ENCODE peak calls at places on chromosomes 7 and 10, in six cellular contexts. One of them, this sample, is unnamed.
A peak's percentile ranks its signal among the peaks of the same experiment; 100 is the strongest.

GRCh38 chr7:12607134-12607533 is 36.6 kb downstream of the SCIN start:
- DNase-seq in GM23338: no peak
- DNase-seq in lower lobe of right lung: no peak
- DNase-seq in A549: no peak
- DNase-seq in Peyer's patch: no peak
- DNase-seq in psoas muscle: no peak
- DNase-seq in this sample: no peak

GRCh38 chr10:123795196-123795780 is 96.3 kb downstream of the CPXM2 start:
- DNase-seq in lower lobe of right lung: no peak
- DNase-seq in psoas muscle: no peak
- DNase-seq in A549: no peak
- DNase-seq in Peyer's patch: no peak
- DNase-seq in GM23338: no peak
- DNase-seq in this sample: no peak

GRCh38 chr7:95549818-95550529 is 46.3 kb downstream of the PDK4 start:
- DNase-seq in Peyer's patch: peak; percentile 82
- DNase-seq in A549: peak; percentile 74
- DNase-seq in GM23338: no peak
- DNase-seq in lower lobe of right lung: peak; percentile 89
- DNase-seq in psoas muscle: peak; percentile 88
- DNase-seq in this sample: peak; percentile 69

GRCh38 chr10:48470115-48470892 is 134.6 kb downstream of the ARHGAP22 start:
- DNase-seq in lower lobe of right lung: no peak
- DNase-seq in psoas muscle: no peak
- DNase-seq in Peyer's patch: peak; percentile 41
- DNase-seq in A549: no peak
- DNase-seq in GM23338: peak; percentile 30
- DNase-seq in this sample: peak; percentile 39

GRCh38 chr10:101052285-101052684 is 9.5 kb upstream of the KAZALD1 start:
- DNase-seq in Peyer's patch: no peak
- DNase-seq in A549: no peak
- DNase-seq in lower lobe of right lung: no peak
- DNase-seq in psoas muscle: peak; percentile 46
- DNase-seq in GM23338: no peak
- DNase-seq in this sample: no peak

GRCh38 chr10:4865945-4866661 is 40.1 kb downstream of the AKR1E2 start:
- DNase-seq in lower lobe of right lung: no peak
- DNase-seq in A549: no peak
- DNase-seq in GM23338: no peak
- DNase-seq in Peyer's patch: no peak
- DNase-seq in psoas muscle: no peak
- DNase-seq in this sample: no peak

GRCh38 chr10:68705548-68705947 is 15.5 kb upstream of the CCAR1 start:
- DNase-seq in Peyer's patch: no peak
- DNase-seq in A549: no peak
- DNase-seq in psoas muscle: no peak
- DNase-seq in lower lobe of right lung: no peak
- DNase-seq in GM23338: no peak
- DNase-seq in this sample: no peak

GRCh38 chr10:12488626-12489025 is 139.3 kb downstream of the CAMK1D start:
- DNase-seq in lower lobe of right lung: no peak
- DNase-seq in A549: no peak
- DNase-seq in psoas muscle: no peak
- DNase-seq in Peyer's patch: no peak
- DNase-seq in GM23338: no peak
- DNase-seq in this sample: no peak

GRCh38 chr7:92973964-92974363 is 137.6 kb upstream of the CDK6 start:
- DNase-seq in GM23338: no peak
- DNase-seq in psoas muscle: no peak
- DNase-seq in Peyer's patch: no peak
- DNase-seq in lower lobe of right lung: no peak
- DNase-seq in A549: no peak
- DNase-seq in this sample: no peak

GRCh38 chr10:132516771-132517725 is 20.5 kb upstream of the INPP5A start:
- DNase-seq in lower lobe of right lung: peak; percentile 88
- DNase-seq in Peyer's patch: peak; percentile 77
- DNase-seq in GM23338: peak; percentile 94
- DNase-seq in psoas muscle: peak; percentile 94
- DNase-seq in A549: peak; percentile 94
- DNase-seq in this sample: peak; percentile 87

GRCh38 chr7:40827217-40828085 is 692.6 kb downstream of the SUGCT start:
- DNase-seq in psoas muscle: peak; percentile 23
- DNase-seq in lower lobe of right lung: no peak
- DNase-seq in GM23338: peak; percentile 16
- DNase-seq in A549: no peak
- DNase-seq in Peyer's patch: no peak
- DNase-seq in this sample: no peak

GRCh38 chr7:55657654-55658053 is 85.4 kb upstream of the VOPP1 start:
- DNase-seq in GM23338: no peak
- DNase-seq in A549: no peak
- DNase-seq in lower lobe of right lung: no peak
- DNase-seq in psoas muscle: no peak
- DNase-seq in Peyer's patch: no peak
- DNase-seq in this sample: no peak

GRCh38 chr7:140417456-140418155 is 13.7 kb downstream of the RAB19 start:
- DNase-seq in lower lobe of right lung: no peak
- DNase-seq in Peyer's patch: no peak
- DNase-seq in psoas muscle: no peak
- DNase-seq in A549: no peak
- DNase-seq in GM23338: no peak
- DNase-seq in this sample: no peak

GRCh38 chr10:37948210-37948609 is 28.2 kb downstream of the ZNF25 start:
- DNase-seq in GM23338: no peak
- DNase-seq in Peyer's patch: no peak
- DNase-seq in lower lobe of right lung: no peak
- DNase-seq in psoas muscle: no peak
- DNase-seq in A549: no peak
- DNase-seq in this sample: no peak

GRCh38 chr10:116026315-116026714 is 246.7 kb downstream of the GFRA1 start:
- DNase-seq in Peyer's patch: no peak
- DNase-seq in A549: peak; percentile 6
- DNase-seq in lower lobe of right lung: no peak
- DNase-seq in GM23338: peak; percentile 41
- DNase-seq in psoas muscle: no peak
- DNase-seq in this sample: no peak

GRCh38 chr7:44145969-44146897 is 5.1 kb upstream of the MYL7 start:
- DNase-seq in GM23338: peak; percentile 97
- DNase-seq in psoas muscle: peak; percentile 82
- DNase-seq in lower lobe of right lung: peak; percentile 85
- DNase-seq in A549: peak; percentile 65
- DNase-seq in Peyer's patch: peak; percentile 91
- DNase-seq in this sample: no peak

GRCh38 chr10:71964669-71965515 is 697 bp downstream of the CHST3 start:
- DNase-seq in GM23338: peak; percentile 67
- DNase-seq in lower lobe of right lung: peak; percentile 57
- DNase-seq in Peyer's patch: no peak
- DNase-seq in A549: peak; percentile 40
- DNase-seq in psoas muscle: peak; percentile 81
- DNase-seq in this sample: no peak

GRCh38 chr7:12102101-12102500 is 109.0 kb upstream of the TMEM106B start:
- DNase-seq in psoas muscle: no peak
- DNase-seq in A549: no peak
- DNase-seq in Peyer's patch: no peak
- DNase-seq in lower lobe of right lung: no peak
- DNase-seq in GM23338: no peak
- DNase-seq in this sample: no peak

GRCh38 chr7:130148561-130148960 is 56.6 kb downstream of the TMEM209 start:
- DNase-seq in A549: no peak
- DNase-seq in GM23338: no peak
- DNase-seq in Peyer's patch: no peak
- DNase-seq in lower lobe of right lung: no peak
- DNase-seq in psoas muscle: no peak
- DNase-seq in this sample: no peak

GRCh38 chr10:35783305-35783838 is 141.3 kb upstream of the FZD8 start:
- DNase-seq in lower lobe of right lung: no peak
- DNase-seq in A549: peak; percentile 8
- DNase-seq in psoas muscle: no peak
- DNase-seq in GM23338: no peak
- DNase-seq in Peyer's patch: no peak
- DNase-seq in this sample: no peak

GRCh38 chr10:77245953-77246352 is 391.7 kb downstream of the KCNMA1 start:
- DNase-seq in Peyer's patch: no peak
- DNase-seq in lower lobe of right lung: no peak
- DNase-seq in A549: no peak
- DNase-seq in GM23338: no peak
- DNase-seq in psoas muscle: no peak
- DNase-seq in this sample: no peak

GRCh38 chr10:43252166-43252784 is 14.6 kb downstream of the RASGEF1A start:
- DNase-seq in psoas muscle: no peak
- DNase-seq in lower lobe of right lung: no peak
- DNase-seq in Peyer's patch: peak; percentile 43
- DNase-seq in GM23338: no peak
- DNase-seq in A549: no peak
- DNase-seq in this sample: no peak

GRCh38 chr7:618539-619355 is 99.1 kb upstream of the PDGFA start:
- DNase-seq in Peyer's patch: no peak
- DNase-seq in psoas muscle: no peak
- DNase-seq in A549: no peak
- DNase-seq in lower lobe of right lung: no peak
- DNase-seq in GM23338: no peak
- DNase-seq in this sample: no peak

GRCh38 chr7:116356333-116356965 is 143.1 kb upstream of the CAV2 start:
- DNase-seq in Peyer's patch: no peak
- DNase-seq in GM23338: no peak
- DNase-seq in lower lobe of right lung: no peak
- DNase-seq in A549: no peak
- DNase-seq in psoas muscle: no peak
- DNase-seq in this sample: no peak

GRCh38 chr7:43004076-43004475 is 71.9 kb downstream of the MRPL32 start:
- DNase-seq in GM23338: no peak
- DNase-seq in lower lobe of right lung: no peak
- DNase-seq in A549: no peak
- DNase-seq in Peyer's patch: no peak
- DNase-seq in psoas muscle: no peak
- DNase-seq in this sample: no peak

GRCh38 chr7:16420649-16421332 is 547 bp downstream of the CRPPA start:
- DNase-seq in lower lobe of right lung: peak; percentile 90
- DNase-seq in GM23338: peak; percentile 89
- DNase-seq in A549: peak; percentile 76
- DNase-seq in psoas muscle: peak; percentile 85
- DNase-seq in Peyer's patch: peak; percentile 84
- DNase-seq in this sample: peak; percentile 90

GRCh38 chr10:110834622-110835219 is 37.0 kb upstream of the PDCD4 start:
- DNase-seq in GM23338: peak; percentile 67
- DNase-seq in lower lobe of right lung: no peak
- DNase-seq in A549: no peak
- DNase-seq in Peyer's patch: no peak
- DNase-seq in psoas muscle: no peak
- DNase-seq in this sample: no peak

GRCh38 chr10:85319826-85320225 is 991.4 kb downstream of the CCSER2 start:
- DNase-seq in lower lobe of right lung: no peak
- DNase-seq in psoas muscle: no peak
- DNase-seq in Peyer's patch: no peak
- DNase-seq in A549: no peak
- DNase-seq in GM23338: no peak
- DNase-seq in this sample: no peak

GRCh38 chr7:88795553-88795952 is at the start of gene TEX47:
- DNase-seq in lower lobe of right lung: no peak
- DNase-seq in Peyer's patch: no peak
- DNase-seq in A549: no peak
- DNase-seq in GM23338: no peak
- DNase-seq in psoas muscle: no peak
- DNase-seq in this sample: no peak

GRCh38 chr7:88791891-88792290 is 3.6 kb downstream of the TEX47 start:
- DNase-seq in Peyer's patch: no peak
- DNase-seq in lower lobe of right lung: no peak
- DNase-seq in psoas muscle: no peak
- DNase-seq in GM23338: no peak
- DNase-seq in A549: no peak
- DNase-seq in this sample: no peak

GRCh38 chr7:88787777-88788176 is 7.8 kb downstream of the TEX47 start:
- DNase-seq in GM23338: no peak
- DNase-seq in Peyer's patch: no peak
- DNase-seq in A549: no peak
- DNase-seq in lower lobe of right lung: no peak
- DNase-seq in psoas muscle: no peak
- DNase-seq in this sample: no peak

GRCh38 chr7:88792361-88792760 is 3.2 kb downstream of the TEX47 start:
- DNase-seq in A549: no peak
- DNase-seq in Peyer's patch: no peak
- DNase-seq in GM23338: no peak
- DNase-seq in lower lobe of right lung: no peak
- DNase-seq in psoas muscle: no peak
- DNase-seq in this sample: no peak

DNA sequence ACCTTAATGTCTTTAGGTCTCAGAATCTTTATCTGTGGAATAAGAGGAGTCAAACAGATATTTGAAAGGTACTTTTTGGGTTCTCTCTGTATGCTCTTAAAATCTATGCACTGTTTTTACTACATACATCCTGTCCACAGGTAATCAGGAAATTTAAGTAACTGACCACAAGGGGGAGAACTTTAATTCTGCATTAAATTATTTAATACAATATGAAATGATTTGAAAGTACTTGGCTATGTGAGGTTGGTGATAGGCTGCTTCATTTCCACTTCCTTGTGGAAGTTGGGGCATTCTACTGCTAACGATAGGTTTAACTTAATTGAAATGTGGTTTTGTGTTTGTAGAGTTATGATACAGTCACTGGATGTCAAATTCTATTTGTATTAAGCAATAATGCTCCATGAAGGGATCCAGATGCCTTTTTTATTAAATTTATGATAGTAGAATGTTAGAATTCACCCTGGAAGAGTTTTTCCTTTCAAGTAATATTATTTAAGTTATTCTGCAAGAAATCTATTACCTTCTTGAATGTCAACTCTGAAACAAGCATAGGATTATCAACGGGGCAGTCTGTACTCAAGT is 6.0 kb downstream of the TEX47 start:
- DNase-seq in GM23338: peak; percentile 61
- DNase-seq in lower lobe of right lung: no peak
- DNase-seq in psoas muscle: no peak
- DNase-seq in Peyer's patch: no peak
- DNase-seq in A549: peak; percentile 4
- DNase-seq in this sample: no peak
- TF ChIP-seq CTCF in GM23338: no peak
- TF ChIP-seq CTCF in lower lobe of right lung: peak; percentile 48
- TF ChIP-seq CTCF in psoas muscle: peak; percentile 46
- TF ChIP-seq CTCF in Peyer's patch: peak; percentile 50
- TF ChIP-seq CTCF in A549: peak; percentile 56
- TF ChIP-seq CTCF in this sample: peak; percentile 60

GRCh38 chr7:46723003-46723402 is 801.9 kb upstream of the IGFBP3 start:
- DNase-seq in lower lobe of right lung: no peak
- DNase-seq in GM23338: no peak
- DNase-seq in psoas muscle: no peak
- DNase-seq in A549: no peak
- DNase-seq in Peyer's patch: no peak
- DNase-seq in this sample: no peak
- H3K27ac ChIP-seq in lower lobe of right lung: no peak overlapping the region
- H3K27ac ChIP-seq in GM23338: no peak overlapping the region
- H3K27ac ChIP-seq in psoas muscle: no peak overlapping the region
- H3K27ac ChIP-seq in A549: no peak overlapping the region
- H3K27ac ChIP-seq in Peyer's patch: no peak overlapping the region
- H3K27ac ChIP-seq in this sample: no peak overlapping the region

GRCh38 chr7:117871778-117872538 is 1.3 kb downstream of the CTTNBP2 start:
- DNase-seq in A549: no peak
- DNase-seq in Peyer's patch: no peak
- DNase-seq in GM23338: peak; percentile 72
- DNase-seq in psoas muscle: peak; percentile 20
- DNase-seq in lower lobe of right lung: no peak
- DNase-seq in this sample: peak; percentile 19
- H3K4me1 ChIP-seq in A549: peaks cover 13% of the 10 kb centered on the region
- H3K4me1 ChIP-seq in Peyer's patch: no peaks in the 10 kb centered on the region
- H3K4me1 ChIP-seq in GM23338: peaks cover 69% of the 10 kb centered on the region
- H3K4me1 ChIP-seq in psoas muscle: peaks cover 5% of the 10 kb centered on the region
- H3K4me1 ChIP-seq in lower lobe of right lung: no peaks in the 10 kb centered on the region
- H3K4me1 ChIP-seq in this sample: no peaks in the 10 kb centered on the region

GRCh38 chr7:98674881-98675280 is 57.8 kb downstream of the NPTX2 start:
- DNase-seq in psoas muscle: no peak
- DNase-seq in lower lobe of right lung: no peak
- DNase-seq in A549: no peak
- DNase-seq in Peyer's patch: no peak
- DNase-seq in GM23338: no peak
- DNase-seq in this sample: no peak
- TF ChIP-seq CTCF in psoas muscle: no peak
- TF ChIP-seq CTCF in lower lobe of right lung: no peak
- TF ChIP-seq CTCF in A549: no peak
- TF ChIP-seq CTCF in Peyer's patch: no peak
- TF ChIP-seq CTCF in GM23338: no peak
- TF ChIP-seq CTCF in this sample: no peak